ENCODE peak calls at places on chromosomes 11 and 22, in seven cellular contexts. One of them, this sample, is unnamed.

GRCh38 chr22:39623603-39624500 is 53.3 kb downstream of the CACNA1I start:
- DNase-seq in GM23338: no peak
- DNase-seq in hepatocyte: no peak
- DNase-seq in OCI-LY7: no peak
- DNase-seq in PC-3: no peak
- DNase-seq in GM23248: no peak
- DNase-seq in neural progenitor cell: peak; percentile 51
- DNase-seq in this sample: no peak

GRCh38 chr11:76704171-76704948 is 33.8 kb upstream of the LRRC32 start:
- DNase-seq in PC-3: no peak
- DNase-seq in neural progenitor cell: peak; percentile 27
- DNase-seq in OCI-LY7: peak; percentile 15
- DNase-seq in GM23338: peak; percentile 74
- DNase-seq in GM23248: no peak
- DNase-seq in hepatocyte: no peak
- DNase-seq in this sample: no peak

GRCh38 chr11:93770160-93770559 is 13.9 kb upstream of the MED17 start:
- DNase-seq in PC-3: no peak
- DNase-seq in OCI-LY7: no peak
- DNase-seq in GM23338: no peak
- DNase-seq in hepatocyte: no peak
- DNase-seq in neural progenitor cell: no peak
- DNase-seq in GM23248: no peak
- DNase-seq in this sample: no peak

GRCh38 chr22:20864186-20864908 is 5.5 kb downstream of the SNAP29 start:
- DNase-seq in PC-3: no peak
- DNase-seq in GM23338: no peak
- DNase-seq in hepatocyte: no peak
- DNase-seq in OCI-LY7: no peak
- DNase-seq in GM23248: no peak
- DNase-seq in neural progenitor cell: no peak
- DNase-seq in this sample: no peak

GRCh38 chr11:10581481-10582019 is 13.1 kb upstream of the LYVE1 start:
- DNase-seq in GM23338: no peak
- DNase-seq in hepatocyte: no peak
- DNase-seq in OCI-LY7: no peak
- DNase-seq in neural progenitor cell: no peak
- DNase-seq in PC-3: peak; percentile 43
- DNase-seq in GM23248: peak; percentile 66
- DNase-seq in this sample: no peak

GRCh38 chr11:46649180-46649738 is 31.9 kb downstream of the ATG13 start:
- DNase-seq in PC-3: peak; percentile 55
- DNase-seq in OCI-LY7: no peak
- DNase-seq in GM23338: no peak
- DNase-seq in hepatocyte: peak; percentile 70
- DNase-seq in neural progenitor cell: peak; percentile 4
- DNase-seq in GM23248: peak; percentile 92
- DNase-seq in this sample: no peak

GRCh38 chr22:31212783-31213626 is 907 bp downstream of the LIMK2 start:
- DNase-seq in hepatocyte: no peak
- DNase-seq in PC-3: no peak
- DNase-seq in GM23248: peak; percentile 14
- DNase-seq in OCI-LY7: peak; percentile 35
- DNase-seq in neural progenitor cell: peak; percentile 17
- DNase-seq in GM23338: peak; percentile 40
- DNase-seq in this sample: no peak

GRCh38 chr11:73201249-73201648 is 16.8 kb upstream of the P2RY2 start:
- DNase-seq in GM23248: peak; percentile 22
- DNase-seq in neural progenitor cell: no peak
- DNase-seq in PC-3: no peak
- DNase-seq in hepatocyte: no peak
- DNase-seq in OCI-LY7: no peak
- DNase-seq in GM23338: peak; percentile 27
- DNase-seq in this sample: no peak

GRCh38 chr11:62689421-62690183 is at the start of gene LRRN4CL:
- DNase-seq in hepatocyte: peak; percentile 60
- DNase-seq in PC-3: no peak
- DNase-seq in OCI-LY7: no peak
- DNase-seq in GM23248: peak; percentile 94
- DNase-seq in GM23338: no peak
- DNase-seq in neural progenitor cell: no peak
- DNase-seq in this sample: no peak

GRCh38 chr22:17369553-17370035 is 334 bp downstream of the CECR2 start:
- DNase-seq in neural progenitor cell: peak; percentile 88
- DNase-seq in OCI-LY7: peak; percentile 30
- DNase-seq in PC-3: no peak
- DNase-seq in GM23338: peak; percentile 71
- DNase-seq in hepatocyte: peak; percentile 75
- DNase-seq in GM23248: peak; percentile 4
- DNase-seq in this sample: no peak

GRCh38 chr11:103354656-103355055 is 245.4 kb downstream of the DYNC2H1 start:
- DNase-seq in GM23248: no peak
- DNase-seq in hepatocyte: no peak
- DNase-seq in PC-3: no peak
- DNase-seq in GM23338: no peak
- DNase-seq in neural progenitor cell: no peak
- DNase-seq in OCI-LY7: no peak
- DNase-seq in this sample: no peak

GRCh38 chr22:41922336-41922735 is 4.3 kb downstream of the TNFRSF13C start:
- DNase-seq in PC-3: no peak
- DNase-seq in GM23338: no peak
- DNase-seq in hepatocyte: no peak
- DNase-seq in neural progenitor cell: no peak
- DNase-seq in OCI-LY7: peak; percentile 58
- DNase-seq in GM23248: no peak
- DNase-seq in this sample: no peak

GRCh38 chr22:35888181-35888870 is 140.3 kb downstream of the RBFOX2 start:
- DNase-seq in OCI-LY7: no peak
- DNase-seq in hepatocyte: no peak
- DNase-seq in PC-3: no peak
- DNase-seq in neural progenitor cell: no peak
- DNase-seq in GM23338: no peak
- DNase-seq in GM23248: no peak
- DNase-seq in this sample: no peak

GRCh38 chr11:109668973-109669634 is 247.1 kb downstream of the C11orf87 start:
- DNase-seq in neural progenitor cell: no peak
- DNase-seq in OCI-LY7: no peak
- DNase-seq in hepatocyte: no peak
- DNase-seq in PC-3: no peak
- DNase-seq in GM23338: no peak
- DNase-seq in GM23248: peak; percentile 36
- DNase-seq in this sample: no peak

GRCh38 chr11:92380882-92381281 is 156.3 kb downstream of the FAT3 start:
- DNase-seq in hepatocyte: no peak
- DNase-seq in OCI-LY7: no peak
- DNase-seq in GM23338: no peak
- DNase-seq in GM23248: peak; percentile 78
- DNase-seq in PC-3: peak; percentile 34
- DNase-seq in neural progenitor cell: no peak
- DNase-seq in this sample: no peak

GRCh38 chr22:33438273-33438672 is 380.1 kb upstream of the SYN3 start:
- DNase-seq in PC-3: peak; percentile 45
- DNase-seq in neural progenitor cell: no peak
- DNase-seq in GM23248: peak; percentile 92
- DNase-seq in OCI-LY7: no peak
- DNase-seq in GM23338: no peak
- DNase-seq in hepatocyte: peak; percentile 32
- DNase-seq in this sample: no peak

GRCh38 chr11:58524232-58525036 is 16.5 kb upstream of the OR5B21 start:
- DNase-seq in OCI-LY7: peak; percentile 81
- DNase-seq in GM23338: peak; percentile 92
- DNase-seq in PC-3: peak; percentile 92
- DNase-seq in GM23248: peak; percentile 88
- DNase-seq in neural progenitor cell: peak; percentile 85
- DNase-seq in hepatocyte: peak; percentile 89
- DNase-seq in this sample: peak; percentile 71

GRCh38 chr11:92739020-92739419 is 230.4 kb upstream of the MTNR1B start:
- DNase-seq in GM23248: peak; percentile 32
- DNase-seq in neural progenitor cell: no peak
- DNase-seq in GM23338: no peak
- DNase-seq in OCI-LY7: no peak
- DNase-seq in hepatocyte: no peak
- DNase-seq in PC-3: no peak
- DNase-seq in this sample: no peak

GRCh38 chr11:67278135-67278938 is 10.8 kb upstream of the ANKRD13D start:
- DNase-seq in neural progenitor cell: no peak
- DNase-seq in OCI-LY7: no peak
- DNase-seq in hepatocyte: no peak
- DNase-seq in PC-3: no peak
- DNase-seq in GM23248: no peak
- DNase-seq in GM23338: no peak
- DNase-seq in this sample: no peak

GRCh38 chr22:50627914-50628542 is at the start of gene ARSA:
- DNase-seq in GM23248: peak; percentile 94
- DNase-seq in GM23338: peak; percentile 88
- DNase-seq in OCI-LY7: peak; percentile 90
- DNase-seq in neural progenitor cell: peak; percentile 95
- DNase-seq in hepatocyte: peak; percentile 92
- DNase-seq in PC-3: peak; percentile 79
- DNase-seq in this sample: no peak

GRCh38 chr11:8867856-8868705 is 42.9 kb upstream of the AKIP1 start:
- DNase-seq in GM23338: no peak
- DNase-seq in hepatocyte: no peak
- DNase-seq in PC-3: no peak
- DNase-seq in GM23248: peak; percentile 79
- DNase-seq in OCI-LY7: no peak
- DNase-seq in neural progenitor cell: no peak
- DNase-seq in this sample: no peak

GRCh38 chr11:125663910-125664309 is 16.7 kb downstream of the ACRV1 start:
- DNase-seq in GM23338: no peak
- DNase-seq in neural progenitor cell: no peak
- DNase-seq in hepatocyte: no peak
- DNase-seq in PC-3: no peak
- DNase-seq in OCI-LY7: no peak
- DNase-seq in GM23248: peak; percentile 7
- DNase-seq in this sample: no peak

GRCh38 chr22:41237707-41238569 is 2.8 kb downstream of the CHADL start:
- DNase-seq in GM23338: peak; percentile 77
- DNase-seq in OCI-LY7: peak; percentile 79
- DNase-seq in neural progenitor cell: peak; percentile 86
- DNase-seq in GM23248: peak; percentile 59
- DNase-seq in PC-3: peak; percentile 71
- DNase-seq in hepatocyte: peak; percentile 87
- DNase-seq in this sample: no peak

GRCh38 chr11:441043-441417 is 781 bp downstream of the ANO9 start:
- DNase-seq in GM23248: no peak
- DNase-seq in PC-3: no peak
- DNase-seq in hepatocyte: no peak
- DNase-seq in OCI-LY7: no peak
- DNase-seq in GM23338: no peak
- DNase-seq in neural progenitor cell: no peak
- DNase-seq in this sample: no peak
- TF ChIP-seq EZH2phosphoT487 in GM23248: no peak
- TF ChIP-seq EZH2phosphoT487 in PC-3: no peak
- TF ChIP-seq EZH2phosphoT487 in hepatocyte: no peak
- TF ChIP-seq EZH2phosphoT487 in OCI-LY7: no peak
- TF ChIP-seq EZH2phosphoT487 in GM23338: no peak
- TF ChIP-seq EZH2phosphoT487 in neural progenitor cell: no peak
- TF ChIP-seq EZH2phosphoT487 in this sample: no peak

DNA sequence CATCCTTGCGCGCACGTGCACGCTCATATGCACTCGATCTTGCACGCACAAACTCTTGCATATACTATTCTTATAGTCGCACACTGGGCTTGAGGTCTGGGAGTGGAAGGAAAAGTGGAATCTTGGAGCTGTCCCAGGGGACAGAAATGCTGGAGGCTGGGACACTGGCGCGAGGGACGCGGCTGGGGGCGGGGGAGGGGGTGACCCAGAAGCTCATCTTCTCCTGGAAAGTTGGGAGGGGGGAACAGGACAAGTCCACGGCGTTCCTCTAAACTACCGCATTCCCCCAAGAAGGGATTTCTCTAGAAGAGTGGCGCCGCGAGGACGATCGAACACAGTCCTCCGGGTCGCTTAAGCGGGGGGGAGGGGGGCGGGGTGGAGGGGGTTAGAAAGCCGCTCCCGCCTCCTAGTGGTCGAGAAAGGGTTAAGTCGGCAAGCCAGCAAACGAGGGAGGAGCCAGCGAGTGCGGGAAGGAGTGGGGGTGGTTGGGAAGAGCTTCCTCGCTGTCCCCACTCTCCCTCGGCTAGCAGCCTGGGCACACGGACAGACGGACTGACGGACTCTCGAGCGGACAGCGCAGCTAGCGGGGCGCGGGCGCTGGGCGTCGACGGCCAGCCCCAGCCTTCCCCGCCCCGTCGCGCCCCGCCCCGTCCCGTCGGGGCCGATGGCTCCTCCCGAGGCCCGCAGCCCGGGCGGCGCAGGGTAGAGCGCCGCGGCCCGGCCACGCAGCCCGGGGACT is at the start of gene RTN4RL2:
- DNase-seq in PC-3: peak; percentile 72
- DNase-seq in GM23338: peak; percentile 94
- DNase-seq in GM23248: peak; percentile 67
- DNase-seq in hepatocyte: peak; percentile 75
- DNase-seq in OCI-LY7: peak; percentile 73
- DNase-seq in neural progenitor cell: peak; percentile 91
- DNase-seq in this sample: peak; percentile 52
- TF ChIP-seq EZH2phosphoT487 in PC-3: no peak
- TF ChIP-seq EZH2phosphoT487 in GM23338: no peak
- TF ChIP-seq EZH2phosphoT487 in GM23248: no peak
- TF ChIP-seq EZH2phosphoT487 in hepatocyte: no peak
- TF ChIP-seq EZH2phosphoT487 in OCI-LY7: no peak
- TF ChIP-seq EZH2phosphoT487 in neural progenitor cell: no peak
- TF ChIP-seq EZH2phosphoT487 in this sample: no peak

GRCh38 chr11:33652930-33653329 is 47.7 kb downstream of the C11orf91 start:
- DNase-seq in neural progenitor cell: no peak
- DNase-seq in PC-3: no peak
- DNase-seq in hepatocyte: no peak
- DNase-seq in GM23248: no peak
- DNase-seq in GM23338: no peak
- DNase-seq in OCI-LY7: no peak
- DNase-seq in this sample: no peak
- TF ChIP-seq EZH2phosphoT487 in neural progenitor cell: no peak
- TF ChIP-seq EZH2phosphoT487 in PC-3: no peak
- TF ChIP-seq EZH2phosphoT487 in hepatocyte: no peak
- TF ChIP-seq EZH2phosphoT487 in GM23248: no peak
- TF ChIP-seq EZH2phosphoT487 in GM23338: no peak
- TF ChIP-seq EZH2phosphoT487 in OCI-LY7: no peak
- TF ChIP-seq EZH2phosphoT487 in this sample: no peak

GRCh38 chr11:15336016-15336415 is 221.3 kb downstream of the INSC start:
- DNase-seq in PC-3: no peak
- DNase-seq in GM23248: no peak
- DNase-seq in neural progenitor cell: peak; percentile 41
- DNase-seq in hepatocyte: no peak
- DNase-seq in GM23338: peak; percentile 25
- DNase-seq in OCI-LY7: no peak
- DNase-seq in this sample: no peak
- TF ChIP-seq EZH2phosphoT487 in PC-3: no peak
- TF ChIP-seq EZH2phosphoT487 in GM23248: no peak
- TF ChIP-seq EZH2phosphoT487 in neural progenitor cell: no peak
- TF ChIP-seq EZH2phosphoT487 in hepatocyte: no peak
- TF ChIP-seq EZH2phosphoT487 in GM23338: no peak
- TF ChIP-seq EZH2phosphoT487 in OCI-LY7: no peak
- TF ChIP-seq EZH2phosphoT487 in this sample: no peak

GRCh38 chr11:69552951-69553350 is 71.5 kb downstream of the LINC01488 start:
- DNase-seq in GM23338: no peak
- DNase-seq in hepatocyte: no peak
- DNase-seq in GM23248: no peak
- DNase-seq in neural progenitor cell: no peak
- DNase-seq in PC-3: no peak
- DNase-seq in OCI-LY7: no peak
- DNase-seq in this sample: no peak
- TF ChIP-seq EZH2phosphoT487 in GM23338: no peak
- TF ChIP-seq EZH2phosphoT487 in hepatocyte: no peak
- TF ChIP-seq EZH2phosphoT487 in GM23248: no peak
- TF ChIP-seq EZH2phosphoT487 in neural progenitor cell: no peak
- TF ChIP-seq EZH2phosphoT487 in PC-3: no peak
- TF ChIP-seq EZH2phosphoT487 in OCI-LY7: no peak
- TF ChIP-seq EZH2phosphoT487 in this sample: no peak